ENCODE peak calls at places on chromosomes 6 and 20, in five cellular contexts. Z is NAMALWA, D is EL, P is WERI-Rb-1, H is HEK293T. I is an unnamed sample.

GRCh38 chr6:33320315-33321181 is 3.0 kb upstream of the ZBTB22 start:
- DNase-seq in D (peak), Z (no peak), H (no peak), P (no peak), I (no peak)

GRCh38 chr6:32843321-32843978 is 397 bp downstream of the PSMB8 start:
- DNase-seq in H (no peak), P (no peak), D (no peak), Z (peak), I (peak)

GRCh38 chr6:14559754-14560527 is 442.4 kb downstream of the CD83 start:
- DNase-seq in D (no peak), H (no peak), Z (no peak), P (no peak), I (no peak)

GRCh38 chr6:130482645-130483390 is 117.0 kb downstream of the TMEM200A start:
- DNase-seq in Z (no peak), D (peak), H (no peak), P (no peak), I (peak)

GRCh38 chr6:33820784-33821183 is 17.0 kb upstream of the MLN start:
- DNase-seq in D (no peak), P (no peak), Z (no peak), H (no peak), I (no peak)

GRCh38 chr6:27754408-27754782 is 157.8 kb downstream of the OR2B2 start:
- DNase-seq in H (no peak), D (no peak), P (no peak), Z (no peak), I (peak)

GRCh38 chr20:21557246-21557982 is 43.5 kb upstream of the NKX2-2 start:
- DNase-seq in P (no peak), D (no peak), H (no peak), Z (no peak), I (no peak)

GRCh38 chr6:25939593-25939992 is 9.1 kb upstream of the SLC17A2 start:
- DNase-seq in P (no peak), D (no peak), H (no peak), Z (no peak), I (no peak)

GRCh38 chr20:875115-875514 is 41.0 kb downstream of the ANGPT4 start:
- DNase-seq in D (no peak), Z (no peak), P (no peak), H (no peak), I (no peak)

GRCh38 chr6:149384464-149384863 is 15.6 kb upstream of the SUMO4 start:
- DNase-seq in P (no peak), D (no peak), H (no peak), Z (no peak), I (no peak)

GRCh38 chr20:34368547-34368946 is 5.5 kb downstream of the ITCH start:
- DNase-seq in Z (no peak), H (no peak), D (no peak), P (no peak), I (no peak)

GRCh38 chr6:127570739-127571389 is 6.1 kb upstream of the C6orf58 start:
- DNase-seq in P (no peak), Z (no peak), H (no peak), D (peak), I (no peak)

GRCh38 chr6:29984992-29985391 is 42.7 kb downstream of the HLA-A start:
- DNase-seq in H (no peak), D (no peak), Z (no peak), P (no peak), I (no peak)

GRCh38 chr6:64736421-64736950 is 970.5 kb downstream of the EYS start:
- DNase-seq in P (no peak), Z (no peak), H (no peak), D (no peak), I (peak)

GRCh38 chr6:161663682-161664081 is 389.8 kb upstream of the AGPAT4 start:
- DNase-seq in Z (no peak), P (no peak), H (no peak), D (no peak), I (no peak)

GRCh38 chr20:60900581-60900980 is 351.5 kb upstream of the CDH4 start:
- DNase-seq in D (no peak), H (no peak), P (no peak), Z (no peak), I (no peak)

GRCh38 chr6:143513410-143513809 is 1.9 kb upstream of the FUCA2 start:
- DNase-seq in D (peak), P (peak), Z (peak), H (peak), I (peak)

GRCh38 chr6:42257063-42257462 is 39.4 kb upstream of the MRPS10 start:
- DNase-seq in P (no peak), D (no peak), H (no peak), Z (no peak), I (no peak)

GRCh38 chr20:21521596-21522478 is 8.0 kb upstream of the NKX2-2 start:
- DNase-seq in Z (no peak), D (no peak), P (no peak), H (peak), I (no peak)

GRCh38 chr6:38542031-38542430 is 97.7 kb downstream of the BTBD9 start:
- DNase-seq in D (no peak), P (no peak), Z (no peak), H (no peak), I (no peak)

GRCh38 chr6:14270925-14271791 is 153.6 kb downstream of the CD83 start:
- DNase-seq in P (no peak), Z (no peak), D (peak), H (no peak), I (no peak)

GRCh38 chr6:121951918-121952379 is 447.5 kb upstream of the HSF2 start:
- DNase-seq in P (no peak), D (peak), Z (no peak), H (no peak), I (no peak)

GRCh38 chr6:168506460-168506859 is 65.5 kb downstream of the SMOC2 start:
- DNase-seq in P (no peak), H (no peak), Z (no peak), D (no peak), I (no peak)

GRCh38 chr6:45527210-45527609 is 149.5 kb upstream of the SUPT3H start:
- DNase-seq in P (no peak), Z (no peak), H (no peak), D (no peak), I (no peak)

GRCh38 chr20:59835057-59835447 is 98.4 kb downstream of the SYCP2 start:
- DNase-seq in Z (no peak), D (no peak), P (no peak), H (no peak), I (no peak)

GRCh38 chr6:125104425-125104824 is 49.1 kb upstream of the TPD52L1 start:
- DNase-seq in P (no peak), Z (no peak), H (peak), D (peak), I (no peak)

GRCh38 chr6:65295812-65296211 is 411.2 kb downstream of the EYS start:
- DNase-seq in Z (no peak), H (no peak), P (no peak), D (no peak), I (no peak)

GRCh38 chr20:44910690-44911262 is 916 bp downstream of the PABPC1L start:
- DNase-seq in D (peak), Z (peak), H (no peak), P (no peak), I (no peak)

GRCh38 chr20:47790032-47790965 is 5.0 kb upstream of the SULF2 start:
- DNase-seq in Z (no peak), D (peak), P (no peak), H (no peak), I (peak)

GRCh38 chr20:57592263-57593092 is 27.7 kb downstream of the ZBP1 start:
- DNase-seq in Z (no peak), D (no peak), P (no peak), H (no peak), I (no peak)

GRCh38 chr6:135183532-135184440 is 2.7 kb downstream of the MYB start:
- DNase-seq in H (peak), D (peak), P (peak), Z (peak), I (peak)

GRCh38 chr6:137881522-137881886 is 14.4 kb downstream of the TNFAIP3 start:
- DNase-seq in D (no peak), H (no peak), P (no peak), Z (no peak), I (no peak)

GRCh38 chr6:106360989-106361430 is 493 bp downstream of the CRYBG1 start:
- DNase-seq in H (no peak), P (no peak), D (no peak), Z (no peak), I (no peak)

GRCh38 chr20:1467355-1468116 is 887 bp upstream of the NSFL1C start:
- DNase-seq in D (no peak), H (no peak), P (no peak), Z (no peak), I (peak)

GRCh38 chr20:47062226-47062880 is 167.7 kb downstream of the EYA2 start:
- DNase-seq in P (no peak), D (no peak), H (no peak), Z (no peak), I (no peak)

GRCh38 chr6:2764610-2765165 is 505 bp upstream of the WRNIP1 start:
- DNase-seq in H (no peak), Z (peak), D (peak), P (peak), I (peak)

I was measured in OCI-M1.